ENCODE peak calls at places on chromosomes 7 and 10, in nine cellular contexts. G, B, M, F, T, Q, I, U and H are unnamed samples.

GRCh38 chr10:58952747-58953466 is 223.5 kb upstream of the PHYHIPL start:
- DNase-seq in I (peak; percentile 25), B (peak; percentile 62), U (peak; percentile 39), Q (no peak), M (no peak), T (no peak), G (no peak), F (peak; percentile 46), H (peak; percentile 16)

GRCh38 chr10:72315054-72315453 is 39.7 kb downstream of the DNAJB12 start:
- DNase-seq in Q (no peak), G (no peak), T (no peak), B (no peak), U (no peak), F (no peak), I (no peak), M (no peak), H (no peak)

GRCh38 chr10:9305018-9305655 is 1250.6 kb downstream of the GATA3 start:
- DNase-seq in B (no peak), M (no peak), G (no peak), F (peak; percentile 11), T (no peak), U (peak; percentile 11), Q (no peak), I (no peak), H (no peak)

GRCh38 chr10:48531486-48531885 is 73.4 kb downstream of the ARHGAP22 start:
- DNase-seq in M (no peak), F (no peak), T (no peak), G (no peak), B (no peak), I (no peak), U (peak; percentile 67), Q (no peak), H (no peak)

GRCh38 chr7:12067156-12067831 is 143.8 kb upstream of the TMEM106B start:
- DNase-seq in G (peak; percentile 46), B (peak; percentile 57), M (peak; percentile 38), I (peak; percentile 35), Q (peak; percentile 9), F (peak; percentile 73), U (peak; percentile 54), T (peak; percentile 34), H (peak; percentile 41)

GRCh38 chr10:119286516-119286915 is 79.1 kb downstream of the GRK5 start:
- DNase-seq in I (no peak), U (no peak), T (no peak), M (no peak), F (no peak), G (no peak), B (no peak), Q (no peak), H (no peak)

GRCh38 chr10:73956476-73957338 is 41.2 kb upstream of the VCL start:
- DNase-seq in U (peak; percentile 70), F (peak; percentile 92), I (no peak), T (peak; percentile 81), B (no peak), Q (no peak), G (no peak), M (peak; percentile 10), H (peak; percentile 91)

GRCh38 chr10:116769791-116770190 is 27.4 kb upstream of the HSPA12A start:
- DNase-seq in B (no peak), I (no peak), M (no peak), Q (no peak), F (no peak), T (no peak), U (peak; percentile 76), G (no peak), H (no peak)

GRCh38 chr10:44995581-44995913 is 5.2 kb upstream of the ZNF22 start:
- DNase-seq in F (peak; percentile 68), B (no peak), U (no peak), G (no peak), Q (no peak), T (no peak), M (no peak), I (no peak), H (no peak)

GRCh38 chr7:44912775-44913347 is 27.5 kb upstream of the PURB start:
- DNase-seq in F (no peak), G (no peak), T (no peak), U (no peak), Q (no peak), M (no peak), I (no peak), B (no peak), H (no peak)

GRCh38 chr7:139745330-139746143 is 32.3 kb downstream of the HIPK2 start:
- DNase-seq in I (no peak), F (no peak), T (no peak), B (no peak), Q (no peak), M (no peak), G (no peak), U (no peak), H (no peak)